ENCODE peak calls at places on chromosomes 3 and 15, in seven cellular contexts. H is body of pancreas, C is GM23338, D is stomach, Z is cardiac muscle cell, W is neural progenitor cell, E is heart left ventricle. U is an unnamed sample. For H3K4me1, the result is how much of the 10 kb centered on the place peaks cover.

GRCh38 chr15:67880651-67881182 is 40.9 kb upstream of the RNU6-1 start:
- DNase-seq in H (peak), C (no peak), D (peak), Z (peak), W (no peak), E (peak), U (no peak)

GRCh38 chr3:138186216-138186615 is 885 bp upstream of the ARMC8 start:
- DNase-seq in H (no peak), C (peak), D (no peak), Z (no peak), W (peak), E (no peak), U (no peak)

GRCh38 chr3:58180099-58180880 is 30.5 kb downstream of the DNASE1L3 start:
- DNase-seq in H (no peak), C (no peak), D (no peak), Z (no peak), W (no peak), E (no peak), U (no peak)

GRCh38 chr3:165696496-165696895 is 140.7 kb downstream of the BCHE start:
- DNase-seq in H (no peak), C (no peak), D (no peak), Z (no peak), W (no peak), E (no peak), U (no peak)

GRCh38 chr3:3817870-3818269 is 18.6 kb downstream of the LRRN1 start:
- DNase-seq in H (no peak), C (no peak), D (no peak), Z (no peak), W (no peak), E (no peak), U (no peak)

GRCh38 chr15:58864602-58865419 is 68.7 kb downstream of the SLTM start:
- DNase-seq in H (peak), C (peak), D (peak), Z (peak), W (peak), E (peak), U (no peak)

GRCh38 chr3:64814360-64814759 is 126.6 kb upstream of the ADAMTS9 start:
- DNase-seq in H (no peak), C (no peak), D (no peak), Z (no peak), W (no peak), E (no peak), U (no peak)

GRCh38 chr15:38260077-38260476 is 7.4 kb downstream of the SPRED1 start:
- DNase-seq in H (no peak), C (peak), D (no peak), Z (peak), W (peak), E (no peak), U (no peak)

GRCh38 chr3:115217678-115218451 is 70.8 kb upstream of the ZBTB20 start:
- DNase-seq in H (peak), C (peak), D (no peak), Z (peak), W (peak), E (peak), U (no peak)

GRCh38 chr3:100209948-100210776 is 50.6 kb upstream of the TBC1D23 start:
- DNase-seq in H (no peak), C (no peak), D (no peak), Z (no peak), W (no peak), E (no peak), U (no peak)

GRCh38 chr3:182276512-182276911 is 516.8 kb upstream of the ATP11B start:
- DNase-seq in H (no peak), C (no peak), D (no peak), Z (no peak), W (peak), E (no peak), U (no peak)

GRCh38 chr15:76678766-76679165 is 226.4 kb downstream of the SCAPER start:
- DNase-seq in H (no peak), C (no peak), D (no peak), Z (no peak), W (peak), E (no peak), U (no peak)

DNA sequence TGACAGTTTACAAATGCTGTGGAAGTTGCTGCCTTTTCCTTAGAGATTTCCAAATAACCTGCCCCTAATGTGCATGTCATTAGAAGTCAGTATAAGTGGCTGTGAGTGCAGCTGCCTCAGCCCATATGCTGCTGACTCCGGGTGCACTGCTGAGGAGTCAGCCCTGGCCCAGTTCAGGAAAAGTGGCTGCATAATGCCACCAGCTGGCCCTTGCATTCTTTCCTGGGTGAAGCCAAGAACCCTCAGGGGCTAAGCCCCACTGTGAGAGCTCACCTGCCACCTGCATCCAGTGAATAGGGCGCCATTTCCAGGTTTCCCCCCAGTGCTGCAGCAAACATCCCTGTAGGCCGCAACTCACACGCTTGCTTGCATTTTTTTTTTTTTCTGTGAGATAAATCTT is 139.9 kb downstream of the TJP1 start:
- DNase-seq in H (no peak), C (no peak), D (no peak), Z (no peak), W (no peak), E (no peak), U (no peak)
- H3K4me1 ChIP-seq in H (under half), C (under half), D (under half), Z (under half), W (under half), E (under half), U (under half)

GRCh38 chr3:45906681-45907220 is 20.4 kb downstream of the CCR9 start:
- DNase-seq in H (no peak), C (peak), D (no peak), Z (peak), W (peak), E (no peak), U (no peak)
- TF ChIP-seq CTCF in H (no peak), C (peak), D (no peak), Z (peak), W (peak), E (peak), U (peak)

GRCh38 chr3:152304160-152304559 is 35.4 kb downstream of the MBNL1 start:
- DNase-seq in H (no peak), C (no peak), D (no peak), Z (no peak), W (no peak), E (no peak), U (no peak)
- H3K4me1 ChIP-seq in H (half or more), C (half or more), D (under half), Z (under half), W (under half), E (under half), U (under half)

GRCh38 chr15:28921925-28922711 is 36.3 kb downstream of the APBA2 start:
- DNase-seq in H (no peak), C (peak), D (no peak), Z (no peak), W (peak), E (no peak), U (no peak)
- TF ChIP-seq CTCF in H (no peak), C (peak), D (no peak), Z (peak), W (peak), E (no peak), U (no peak)

GRCh38 chr3:124878561-124879394 is 8.4 kb downstream of the ITGB5 start:
- DNase-seq in H (peak), C (no peak), D (no peak), Z (peak), W (no peak), E (no peak), U (no peak)
- H3K4me1 ChIP-seq in H (under half), C (half or more), D (under half), Z (under half), W (under half), E (under half), U (half or more)

DNA sequence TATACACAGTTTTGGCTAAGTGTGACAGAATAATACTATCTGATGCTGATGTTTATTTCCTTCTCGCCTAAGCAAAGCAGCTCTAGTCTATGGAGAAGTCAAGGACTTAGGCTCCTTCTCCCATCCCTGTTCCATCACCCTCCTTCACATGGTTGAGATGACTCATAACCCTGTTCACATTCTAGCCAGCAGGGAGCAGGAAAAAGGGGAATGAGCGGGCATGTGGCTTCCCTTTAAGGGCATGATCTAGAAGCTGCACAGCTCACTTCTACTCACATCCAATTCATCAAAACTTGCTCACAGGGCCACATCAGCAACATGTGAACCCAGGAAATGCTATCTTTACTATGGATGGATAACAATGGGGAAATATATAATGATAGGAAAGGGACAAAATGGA is 40.9 kb downstream of the CBLB start:
- DNase-seq in H (peak), C (peak), D (no peak), Z (peak), W (no peak), E (no peak), U (no peak)
- TF ChIP-seq CTCF in H (no peak), C (peak), D (no peak), Z (peak), W (no peak), E (no peak), U (no peak)

GRCh38 chr3:194870394-194871110 is 184.9 kb downstream of the FAM43A start:
- DNase-seq in H (no peak), C (no peak), D (no peak), Z (peak), W (no peak), E (peak), U (peak)
- H3K4me1 ChIP-seq in H (under half), C (under half), D (under half), Z (under half), W (under half), E (under half), U (under half)

U was measured in ascending aorta.